ENCODE peak calls at places on chromosomes 11 and 22, in four cellular contexts. One of them, this sample, is unnamed.

GRCh38 chr11:1780700-1781592 is 17.2 kb upstream of the CTSD start:
- DNase-seq in C1 segment of cervical spinal cord: no peak
- DNase-seq in H9: peak
- DNase-seq in H54: no peak
- DNase-seq in this sample: no peak

GRCh38 chr11:61833926-61834277 is 5.8 kb downstream of the FADS2 start:
- DNase-seq in C1 segment of cervical spinal cord: no peak
- DNase-seq in H9: peak
- DNase-seq in H54: no peak
- DNase-seq in this sample: no peak

GRCh38 chr11:102932678-102933077 is 22.9 kb downstream of the MMP13 start:
- DNase-seq in C1 segment of cervical spinal cord: no peak
- DNase-seq in H9: no peak
- DNase-seq in H54: no peak
- DNase-seq in this sample: no peak

GRCh38 chr22:46070722-46071450 is 79.4 kb upstream of the PPARA start:
- DNase-seq in C1 segment of cervical spinal cord: no peak
- DNase-seq in H9: peak
- DNase-seq in H54: no peak
- DNase-seq in this sample: peak

GRCh38 chr22:23499845-23500500 is 80.1 kb downstream of the IGLL1 start:
- DNase-seq in C1 segment of cervical spinal cord: no peak
- DNase-seq in H9: no peak
- DNase-seq in H54: no peak
- DNase-seq in this sample: no peak

GRCh38 chr11:121927359-121927758 is 188.7 kb downstream of the BLID start:
- DNase-seq in C1 segment of cervical spinal cord: no peak
- DNase-seq in H9: no peak
- DNase-seq in H54: no peak
- DNase-seq in this sample: no peak

GRCh38 chr11:79209540-79210266 is 231.1 kb downstream of the TENM4 start:
- DNase-seq in C1 segment of cervical spinal cord: no peak
- DNase-seq in H9: no peak
- DNase-seq in H54: no peak
- DNase-seq in this sample: no peak

GRCh38 chr11:41522899-41523672 is 63.6 kb upstream of the LRRC4C start:
- DNase-seq in C1 segment of cervical spinal cord: no peak
- DNase-seq in H9: no peak
- DNase-seq in H54: no peak
- DNase-seq in this sample: no peak

GRCh38 chr22:46368422-46368821 is 32.9 kb downstream of the TRMU start:
- DNase-seq in C1 segment of cervical spinal cord: no peak
- DNase-seq in H9: no peak
- DNase-seq in H54: no peak
- DNase-seq in this sample: no peak

GRCh38 chr11:67449116-67449844 is 3.2 kb downstream of the GPR152 start:
- DNase-seq in C1 segment of cervical spinal cord: no peak
- DNase-seq in H9: no peak
- DNase-seq in H54: no peak
- DNase-seq in this sample: no peak

GRCh38 chr11:30855383-30856006 is 269.3 kb upstream of the MPPED2 start:
- DNase-seq in C1 segment of cervical spinal cord: no peak
- DNase-seq in H9: no peak
- DNase-seq in H54: no peak
- DNase-seq in this sample: no peak

This sample was measured in colonic mucosa.